ENCODE peak calls at places on chromosomes 16 and 17, in eight cellular contexts. H, N, X, D, U, G, Z and W are unnamed samples.

GRCh38 chr17:8158267-8159031 is 4.3 kb downstream of the VAMP2 start:
- DNase-seq in H (peak; percentile 83), N (peak; percentile 80), X (peak; percentile 80), D (peak; percentile 92), U (peak; percentile 90), G (peak; percentile 87), Z (peak; percentile 93), W (peak; percentile 94)

GRCh38 chr17:68771867-68772515 is 170.8 kb upstream of the FAM20A start:
- DNase-seq in H (peak; percentile 69), N (no peak), X (no peak), D (no peak), U (no peak), G (peak; percentile 61), Z (no peak), W (no peak)

GRCh38 chr17:81684442-81684911 is 666 bp downstream of the HGS start:
- DNase-seq in H (peak; percentile 81), N (no peak), X (no peak), D (no peak), U (no peak), G (peak; percentile 41), Z (no peak), W (no peak)

GRCh38 chr17:38507436-38507835 is 79.2 kb downstream of the ARHGAP23 start:
- DNase-seq in H (no peak), N (no peak), X (no peak), D (no peak), U (no peak), G (peak; percentile 20), Z (no peak), W (no peak)

GRCh38 chr16:75148311-75149195 is at the start of gene ZFP1:
- DNase-seq in H (peak; percentile 90), N (peak; percentile 93), X (peak; percentile 91), D (peak; percentile 96), U (peak; percentile 92), G (peak; percentile 98), Z (peak; percentile 97), W (peak; percentile 98)

GRCh38 chr17:34613064-34614019 is 34.0 kb downstream of the TMEM132E start:
- DNase-seq in H (no peak), N (no peak), X (no peak), D (no peak), U (peak; percentile 11), G (peak; percentile 65), Z (peak; percentile 22), W (no peak)

GRCh38 chr17:19288453-19288852 is 51.3 kb downstream of the EPN2 start:
- DNase-seq in H (no peak), N (no peak), X (no peak), D (no peak), U (no peak), G (peak; percentile 51), Z (no peak), W (no peak)

GRCh38 chr17:61248399-61248798 is 151.2 kb upstream of the TBX2 start:
- DNase-seq in H (no peak), N (no peak), X (no peak), D (no peak), U (no peak), G (no peak), Z (no peak), W (no peak)

GRCh38 chr16:88941933-88942909 is 34.8 kb downstream of the CBFA2T3 start:
- DNase-seq in H (no peak), N (peak; percentile 57), X (no peak), D (peak; percentile 61), U (no peak), G (peak; percentile 82), Z (peak; percentile 77), W (peak; percentile 77)

GRCh38 chr17:77346765-77347164 is 206.0 kb downstream of the SEC14L1 start:
- DNase-seq in H (no peak), N (no peak), X (no peak), D (no peak), U (no peak), G (no peak), Z (no peak), W (no peak)

GRCh38 chr17:72101526-72101925 is 19.3 kb upstream of the SOX9 start:
- DNase-seq in H (no peak), N (no peak), X (no peak), D (no peak), U (no peak), G (no peak), Z (no peak), W (no peak)

GRCh38 chr17:82668631-82669099 is 20.4 kb upstream of the WDR45B start:
- DNase-seq in H (peak; percentile 21), N (peak; percentile 56), X (no peak), D (peak; percentile 59), U (peak; percentile 62), G (peak; percentile 85), Z (peak; percentile 69), W (peak; percentile 82)

GRCh38 chr16:57185446-57185944 is 344 bp downstream of the PSME3IP1 start:
- DNase-seq in H (peak; percentile 47), N (no peak), X (no peak), D (peak; percentile 40), U (peak; percentile 30), G (peak; percentile 67), Z (no peak), W (no peak)

GRCh38 chr17:41251261-41251660 is 1.8 kb downstream of the KRTAP9-4 start:
- DNase-seq in H (no peak), N (no peak), X (no peak), D (no peak), U (no peak), G (no peak), Z (no peak), W (no peak)

GRCh38 chr17:59859444-59860025 is 33.2 kb downstream of the TUBD1 start:
- DNase-seq in H (peak; percentile 49), N (no peak), X (no peak), D (no peak), U (no peak), G (no peak), Z (no peak), W (no peak)

GRCh38 chr16:79217375-79218011 is 383.0 kb downstream of the MAF start:
- DNase-seq in H (peak; percentile 5), N (no peak), X (no peak), D (no peak), U (no peak), G (no peak), Z (peak; percentile 48), W (no peak)

GRCh38 chr16:88719933-88720296 is 13.6 kb downstream of the CTU2 start:
- DNase-seq in H (no peak), N (no peak), X (no peak), D (no peak), U (no peak), G (no peak), Z (no peak), W (no peak)

GRCh38 chr17:9409430-9409829 is 166.2 kb downstream of the STX8 start:
- DNase-seq in H (no peak), N (no peak), X (no peak), D (no peak), U (no peak), G (no peak), Z (no peak), W (no peak)

GRCh38 chr17:41307647-41308046 is 1.5 kb downstream of the KRTAP16-1 start:
- DNase-seq in H (peak; percentile 52), N (no peak), X (no peak), D (no peak), U (no peak), G (peak; percentile 17), Z (no peak), W (no peak)

GRCh38 chr17:9183297-9183696 is 162.0 kb downstream of the NTN1 start:
- DNase-seq in H (no peak), N (no peak), X (no peak), D (no peak), U (no peak), G (no peak), Z (no peak), W (no peak)

GRCh38 chr17:73393381-73393780 is 81.6 kb upstream of the CDC42EP4 start:
- DNase-seq in H (no peak), N (no peak), X (no peak), D (no peak), U (no peak), G (no peak), Z (no peak), W (no peak)

GRCh38 chr16:89170346-89171215 is 967 bp upstream of the CDH15 start:
- DNase-seq in H (no peak), N (no peak), X (no peak), D (no peak), U (no peak), G (no peak), Z (peak; percentile 51), W (no peak)

GRCh38 chr17:77354420-77354720 is 213.6 kb downstream of the SEC14L1 start:
- DNase-seq in H (no peak), N (no peak), X (no peak), D (no peak), U (no peak), G (no peak), Z (no peak), W (no peak)

GRCh38 chr17:77915594-77916021 is 42.9 kb upstream of the TNRC6C start:
- DNase-seq in H (no peak), N (no peak), X (no peak), D (no peak), U (no peak), G (peak; percentile 1), Z (no peak), W (no peak)

GRCh38 chr16:31441956-31442355 is 633 bp downstream of the ZNF843 start:
- DNase-seq in H (no peak), N (no peak), X (no peak), D (no peak), U (no peak), G (no peak), Z (no peak), W (peak; percentile 49)